ENCODE peak calls at places on chromosomes 4 and X, in eight cellular contexts. I is GM20000; M is activated T-helper 1 cell treated with Interleukin-2 at 50 U/mL for 16 hours; K is immature natural killer cell; N is activated T-cell treated with anti-CD3 and anti-CD28 coated beads, Interleukin-2, amount 50 U/mL, for 24 hours; U is Right ventricle myocardium inferior; E is RWPE1; Q is H54. G is an unnamed sample.
A peak's percentile ranks its signal among the peaks of the same experiment; 100 is the strongest.

GRCh38 chr4:23930750-23931488 is 41.1 kb upstream of the PPARGC1A start:
- DNase-seq in I (no peak), M (no peak), K (no peak), N (no peak), U (peak; percentile 86), E (no peak), Q (no peak), G (no peak)

GRCh38 chr4:12116009-12116542 is 687.4 kb upstream of the HS3ST1 start:
- DNase-seq in I (no peak), M (no peak), K (no peak), N (no peak), U (no peak), E (no peak), Q (no peak), G (no peak)

GRCh38 chr4:113623274-113623894 is 138.2 kb downstream of the CAMK2D start:
- DNase-seq in I (no peak), M (no peak), K (no peak), N (no peak), U (no peak), E (no peak), Q (no peak), G (no peak)

GRCh38 chr4:148007303-148007702 is 275.4 kb downstream of the ARHGAP10 start:
- DNase-seq in I (no peak), M (no peak), K (no peak), N (no peak), U (no peak), E (peak; percentile 95), Q (peak; percentile 53), G (no peak)

GRCh38 chr4:157045507-157046127 is 30.3 kb upstream of the GLRB start:
- DNase-seq in I (peak; percentile 20), M (no peak), K (no peak), N (no peak), U (no peak), E (peak; percentile 61), Q (peak; percentile 4), G (no peak)

GRCh38 chr4:53461244-53461643 is 83.8 kb downstream of the FIP1L1 start:
- DNase-seq in I (no peak), M (no peak), K (no peak), N (no peak), U (no peak), E (no peak), Q (no peak), G (no peak)

GRCh38 chrX:139187738-139188137 is 342.8 kb upstream of the F9 start:
- DNase-seq in I (no peak), M (no peak), K (no peak), N (no peak), U (no peak), E (no peak), Q (no peak), G (no peak)

GRCh38 chr4:55925235-55925634 is 23.5 kb upstream of the CEP135 start:
- DNase-seq in I (no peak), M (no peak), K (no peak), N (no peak), U (no peak), E (no peak), Q (no peak), G (no peak)

GRCh38 chr4:167102475-167102874 is 131.8 kb downstream of the SPOCK3 start:
- DNase-seq in I (no peak), M (no peak), K (no peak), N (no peak), U (no peak), E (no peak), Q (no peak), G (no peak)

GRCh38 chr4:138235419-138235952 is 6.7 kb downstream of the SLC7A11 start:
- DNase-seq in I (no peak), M (no peak), K (no peak), N (no peak), U (no peak), E (no peak), Q (no peak), G (no peak)

GRCh38 chr4:25817059-25817681 is 45.6 kb downstream of the SEL1L3 start:
- DNase-seq in I (no peak), M (no peak), K (no peak), N (no peak), U (no peak), E (peak; percentile 15), Q (peak; percentile 18), G (no peak)

GRCh38 chr4:3206439-3207100 is 42.4 kb upstream of the MSANTD1 start:
- DNase-seq in I (no peak), M (no peak), K (no peak), N (no peak), U (no peak), E (no peak), Q (no peak), G (no peak)

GRCh38 chrX:8971116-8971515 is 62.8 kb downstream of the FAM9B start:
- DNase-seq in I (no peak), M (no peak), K (peak; percentile 41), N (no peak), U (no peak), E (peak; percentile 8), Q (no peak), G (no peak)

GRCh38 chrX:138745215-138745614 is 33.7 kb upstream of the FGF13 start:
- DNase-seq in I (peak; percentile 6), M (no peak), K (peak; percentile 22), N (no peak), U (no peak), E (peak; percentile 1), Q (no peak), G (no peak)

GRCh38 chrX:150934453-150934852 is 36.0 kb upstream of the CD99L2 start:
- DNase-seq in I (no peak), M (no peak), K (no peak), N (no peak), U (no peak), E (peak; percentile 2), Q (peak; percentile 32), G (no peak)

GRCh38 chr4:158535130-158535614 is 13.5 kb downstream of the RXFP1 start:
- DNase-seq in I (no peak), M (no peak), K (no peak), N (no peak), U (no peak), E (peak; percentile 13), Q (peak; percentile 6), G (peak; percentile 42)

GRCh38 chr4:101283436-101283835 is 63.9 kb downstream of the PPP3CA start:
- DNase-seq in I (no peak), M (no peak), K (no peak), N (no peak), U (no peak), E (no peak), Q (no peak), G (no peak)

GRCh38 chr4:98801259-98801725 is 127.6 kb downstream of the EIF4E start:
- DNase-seq in I (no peak), M (no peak), K (no peak), N (no peak), U (no peak), E (no peak), Q (no peak), G (no peak)

GRCh38 chr4:57426779-57427395 is 316.7 kb upstream of the IGFBP7 start:
- DNase-seq in I (peak; percentile 58), M (no peak), K (peak; percentile 2), N (no peak), U (no peak), E (peak; percentile 75), Q (peak; percentile 12), G (no peak)

GRCh38 chrX:2523911-2524310 is 23.1 kb upstream of the DHRSX start:
- DNase-seq in I (no peak), M (no peak), K (no peak), N (no peak), U (no peak), E (no peak), Q (no peak), G (no peak)

GRCh38 chr4:73844352-73844751 is 7.9 kb downstream of the CXCL6 start:
- DNase-seq in I (no peak), M (no peak), K (no peak), N (no peak), U (no peak), E (peak; percentile 49), Q (no peak), G (no peak)

GRCh38 chr4:57661707-57662106 is 551.5 kb upstream of the IGFBP7 start:
- DNase-seq in I (no peak), M (no peak), K (no peak), N (no peak), U (no peak), E (no peak), Q (no peak), G (no peak)

GRCh38 chr4:120400441-120400840 is 333.8 kb upstream of the MAD2L1 start:
- DNase-seq in I (no peak), M (no peak), K (no peak), N (no peak), U (no peak), E (no peak), Q (no peak), G (no peak)

GRCh38 chr4:26197018-26197779 is 123.6 kb upstream of the RBPJ start:
- DNase-seq in I (peak; percentile 64), M (peak; percentile 48), K (peak; percentile 61), N (peak; percentile 73), U (no peak), E (peak; percentile 93), Q (peak; percentile 69), G (peak; percentile 14)

GRCh38 chr4:132227349-132228165 is 921.5 kb upstream of the PCDH10 start:
- DNase-seq in I (no peak), M (no peak), K (no peak), N (no peak), U (no peak), E (peak; percentile 4), Q (no peak), G (no peak)

GRCh38 chr4:37949636-37950426 is 10.4 kb upstream of the PTTG2 start:
- DNase-seq in I (no peak), M (no peak), K (no peak), N (no peak), U (no peak), E (no peak), Q (no peak), G (no peak)